ENCODE peak calls at places on chromosome 13, in eight cellular contexts. N, P, V, H, A, M, B and F are unnamed samples.

GRCh38 chr13:51760592-51760991 is 43.4 kb downstream of the DHRS12 start:
- DNase-seq in N (no peak), P (no peak), V (no peak), H (no peak), A (no peak), M (no peak), B (no peak), F (no peak)

GRCh38 chr13:77511552-77511951 is 24.0 kb upstream of the SCEL start:
- DNase-seq in N (no peak), P (peak), V (no peak), H (no peak), A (no peak), M (no peak), B (no peak), F (no peak)

GRCh38 chr13:76812971-76813691 is 73.1 kb downstream of the KCTD12 start:
- DNase-seq in N (peak), P (peak), V (no peak), H (no peak), A (peak), M (peak), B (no peak), F (no peak)

GRCh38 chr13:103839460-103839859 is 773.2 kb upstream of the SLC10A2 start:
- DNase-seq in N (no peak), P (no peak), V (no peak), H (no peak), A (no peak), M (no peak), B (no peak), F (no peak)

GRCh38 chr13:34048652-34049051 is 230.7 kb downstream of the RFC3 start:
- DNase-seq in N (no peak), P (no peak), V (no peak), H (no peak), A (no peak), M (no peak), B (no peak), F (no peak)

GRCh38 chr13:74128171-74128767 is 5.9 kb downstream of the KLF12 start:
- DNase-seq in N (no peak), P (peak), V (no peak), H (no peak), A (no peak), M (no peak), B (no peak), F (no peak)

GRCh38 chr13:21800847-21801616 is 130.2 kb downstream of the FGF9 start:
- DNase-seq in N (no peak), P (no peak), V (no peak), H (no peak), A (no peak), M (no peak), B (no peak), F (no peak)

GRCh38 chr13:95385808-95386207 is 84.6 kb upstream of the ABCC4 start:
- DNase-seq in N (no peak), P (no peak), V (no peak), H (no peak), A (no peak), M (no peak), B (no peak), F (no peak)

GRCh38 chr13:52374389-52374788 is 31.6 kb downstream of the THSD1 start:
- DNase-seq in N (no peak), P (peak), V (no peak), H (no peak), A (no peak), M (no peak), B (no peak), F (no peak)

GRCh38 chr13:45413826-45414312 is 4.3 kb downstream of the SLC25A30 start:
- DNase-seq in N (no peak), P (peak), V (no peak), H (no peak), A (no peak), M (no peak), B (no peak), F (no peak)

GRCh38 chr13:23681253-23681652 is 111.0 kb downstream of the TNFRSF19 start:
- DNase-seq in N (no peak), P (no peak), V (no peak), H (no peak), A (no peak), M (no peak), B (no peak), F (no peak)

GRCh38 chr13:41224113-41225110 is 30.0 kb upstream of the KBTBD7 start:
- DNase-seq in N (no peak), P (no peak), V (no peak), H (no peak), A (no peak), M (no peak), B (no peak), F (no peak)

DNA sequence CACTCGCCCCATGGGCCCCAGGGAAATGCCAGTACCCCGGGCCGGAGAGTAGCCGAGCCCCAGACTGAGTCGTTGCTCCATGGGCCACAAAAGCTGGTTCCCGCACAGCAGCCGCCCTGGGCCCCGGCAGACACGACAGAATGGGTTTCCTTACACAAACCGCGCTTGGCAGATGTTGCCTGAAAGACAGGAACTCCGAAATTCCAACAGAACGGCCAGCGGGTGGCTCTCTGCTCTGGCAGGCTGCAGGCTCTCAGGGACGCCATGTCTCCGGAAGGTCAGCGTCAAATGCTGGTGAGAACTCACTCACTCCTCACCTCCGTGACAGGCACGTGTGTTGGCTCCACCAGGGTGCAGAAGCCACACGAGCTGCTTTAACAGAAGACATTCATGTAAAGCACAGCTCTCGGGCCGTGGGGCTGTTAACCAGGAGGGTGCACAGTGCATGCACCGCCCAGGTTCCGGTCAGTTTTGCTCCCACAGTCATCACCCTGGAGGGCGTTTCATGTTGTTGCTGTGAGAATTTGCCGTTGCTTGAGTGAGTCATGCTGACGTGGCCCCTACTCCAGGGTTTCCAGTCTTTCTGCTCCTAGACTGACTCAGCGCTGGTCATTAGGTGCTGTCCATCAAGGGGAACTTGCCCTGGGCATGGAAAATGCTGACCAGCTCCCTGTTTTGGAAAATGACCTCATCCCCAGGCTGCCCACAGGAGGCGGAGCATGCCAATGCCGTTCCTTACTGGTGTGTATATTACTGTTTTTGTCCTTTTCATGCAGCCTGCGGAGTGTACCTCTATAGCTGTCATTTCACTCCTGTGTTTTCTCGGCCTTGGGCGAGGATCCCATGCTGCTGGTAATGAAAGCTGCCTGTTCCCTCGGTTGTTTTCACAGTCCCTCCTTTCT is 44.8 kb downstream of the ANKRD10 start:
- DNase-seq in N (peak), P (peak), V (peak), H (peak), A (peak), M (peak), B (peak), F (peak)
- TF ChIP-seq POLR2A in N (peak), P (no peak), V (peak), H (no peak), A (no peak), M (no peak), B (no peak), F (no peak)

DNA sequence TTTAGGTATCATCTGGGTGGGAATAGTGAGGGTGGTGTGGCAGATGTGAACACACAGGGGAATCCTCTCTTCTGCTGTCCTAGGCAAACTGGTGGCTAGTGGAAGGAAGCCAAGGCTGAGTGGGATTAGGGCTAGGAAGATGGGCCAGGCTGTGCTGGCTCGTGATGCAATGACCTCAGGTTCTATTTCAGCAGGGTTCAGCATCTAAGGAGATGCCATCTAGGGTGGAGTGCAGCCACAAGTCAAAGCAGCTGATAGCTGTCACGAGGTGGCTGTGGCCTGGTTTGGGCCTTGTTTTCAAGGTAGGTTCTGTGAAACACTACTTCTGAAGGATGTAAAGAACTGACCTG is 21.6 kb downstream of the ARL11 start:
- DNase-seq in N (no peak), P (no peak), V (no peak), H (no peak), A (no peak), M (no peak), B (no peak), F (no peak)
- TF ChIP-seq POLR2A in N (no peak), P (no peak), V (no peak), H (no peak), A (no peak), M (no peak), B (no peak), F (no peak)

GRCh38 chr13:99565478-99566124 is 64.3 kb downstream of the TM9SF2 start:
- DNase-seq in N (no peak), P (no peak), V (no peak), H (no peak), A (no peak), M (no peak), B (no peak), F (no peak)
- TF ChIP-seq POLR2A in N (no peak), P (no peak), V (no peak), H (no peak), A (no peak), M (no peak), B (no peak), F (no peak)

GRCh38 chr13:20526664-20527063 is 1.0 kb upstream of the CRYL1 start:
- DNase-seq in N (no peak), P (peak), V (no peak), H (no peak), A (no peak), M (no peak), B (no peak), F (no peak)

GRCh38 chr13:20525144-20525600 is 485 bp downstream of the CRYL1 start:
- DNase-seq in N (peak), P (peak), V (no peak), H (peak), A (peak), M (no peak), B (peak), F (peak)

GRCh38 chr13:20528451-20528850 is 2.8 kb upstream of the CRYL1 start:
- DNase-seq in N (no peak), P (no peak), V (no peak), H (no peak), A (no peak), M (no peak), B (no peak), F (no peak)

GRCh38 chr13:20521388-20521787 is 4.3 kb downstream of the CRYL1 start:
- DNase-seq in N (no peak), P (no peak), V (no peak), H (no peak), A (no peak), M (no peak), B (no peak), F (no peak)

DNA sequence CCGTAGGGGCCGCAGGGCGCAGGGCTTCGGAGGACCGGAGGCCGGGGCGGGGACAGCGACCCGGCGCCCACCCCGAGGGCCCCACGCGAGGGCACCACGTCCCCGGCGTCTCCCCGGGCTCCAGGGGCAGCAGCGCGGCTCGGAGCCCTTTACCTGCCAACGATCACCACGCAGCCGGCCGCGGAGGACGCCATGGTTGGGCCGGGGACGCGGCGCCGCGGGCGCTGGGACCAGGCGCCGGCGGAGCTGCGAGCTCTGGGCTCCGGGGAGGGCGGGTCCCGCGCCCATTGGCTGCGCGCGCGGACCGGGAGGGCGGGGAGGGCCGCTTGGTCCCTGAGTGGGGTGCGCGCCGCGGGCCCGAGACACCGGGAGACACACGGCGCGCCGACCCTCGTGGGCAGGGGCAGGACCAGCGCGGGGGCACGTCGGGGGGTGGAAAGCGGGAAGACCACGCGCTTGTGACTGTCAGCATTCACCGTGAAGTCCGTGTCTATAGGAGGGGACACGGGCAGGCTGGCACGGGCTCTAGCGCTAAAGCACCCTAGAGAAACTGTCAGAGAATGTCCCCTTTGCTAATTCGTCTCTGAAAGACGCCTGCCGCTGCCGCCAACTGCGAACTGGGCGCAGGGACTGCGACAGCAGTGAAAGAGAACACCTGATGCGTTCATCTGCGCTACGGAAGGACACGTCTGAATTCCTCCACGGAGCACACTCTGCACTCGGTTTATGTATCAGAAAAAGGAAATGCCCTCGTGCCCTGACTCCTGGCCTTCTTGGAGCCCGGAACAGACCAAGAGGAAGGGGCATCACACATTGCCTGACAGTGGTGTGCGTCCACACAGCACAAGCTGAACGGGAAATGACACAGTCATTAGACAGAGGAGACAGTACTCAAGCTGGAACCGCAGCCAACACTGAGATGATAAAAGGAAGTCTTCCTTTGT is at the start of gene CRYL1:
- DNase-seq in N (peak), P (peak), V (no peak), H (peak), A (peak), M (peak), B (peak), F (peak)
- TF ChIP-seq POLR2A in N (peak), P (peak), V (peak), H (peak), A (peak), M (no peak), B (no peak), F (no peak)

DNA sequence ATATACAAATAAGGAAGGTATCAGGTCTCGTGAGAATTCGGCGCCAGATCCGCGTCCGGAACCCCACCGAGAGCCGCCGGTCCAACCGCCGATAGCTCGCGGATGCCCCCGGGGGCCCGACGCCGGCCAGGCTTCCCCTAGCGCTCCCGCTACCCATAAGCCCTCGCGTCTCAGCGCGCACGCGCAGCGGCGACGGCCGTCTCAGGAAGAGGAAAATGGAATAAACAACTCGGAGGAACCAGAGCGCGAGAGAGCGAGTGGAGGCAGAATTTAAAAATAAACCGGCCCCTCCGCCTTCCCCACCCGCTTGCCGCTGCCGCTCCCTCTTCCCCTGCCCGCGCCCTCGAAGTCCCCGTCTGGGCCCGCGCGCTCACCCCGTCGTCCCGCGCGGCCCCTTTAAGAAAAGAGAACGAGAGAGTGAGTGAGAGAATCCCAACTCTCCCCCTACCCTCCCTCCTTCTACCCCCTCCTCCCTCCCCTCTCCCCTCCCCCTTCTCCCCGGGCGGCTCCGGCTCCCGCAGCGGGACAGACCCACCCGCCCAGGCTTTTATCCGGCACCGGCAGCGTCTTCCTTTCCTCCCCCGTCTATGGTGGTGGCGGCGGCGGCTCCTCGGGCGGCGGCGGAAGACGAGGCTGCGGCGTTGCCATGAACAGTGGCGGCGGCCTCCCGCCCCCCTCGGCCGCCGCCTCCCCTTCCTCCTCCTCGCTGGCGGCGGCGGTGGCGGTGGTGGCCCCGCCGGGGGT is at the start of gene PAN3:
- DNase-seq in N (peak), P (peak), V (peak), H (peak), A (peak), M (peak), B (peak), F (peak)
- TF ChIP-seq POLR2A in N (peak), P (peak), V (peak), H (peak), A (peak), M (no peak), B (no peak), F (no peak)

GRCh38 chr13:110615005-110615321 is 382 bp upstream of the NAXD start:
- DNase-seq in N (no peak), P (no peak), V (no peak), H (no peak), A (no peak), M (no peak), B (no peak), F (no peak)

GRCh38 chr13:110615322-110616102 is at the start of gene NAXD:
- DNase-seq in N (peak), P (peak), V (peak), H (peak), A (peak), M (peak), B (peak), F (peak)

GRCh38 chr13:110618167-110618566 is 2.8 kb downstream of the NAXD start:
- DNase-seq in N (no peak), P (no peak), V (no peak), H (no peak), A (no peak), M (no peak), B (no peak), F (no peak)

GRCh38 chr13:110617326-110618072 is 2.2 kb downstream of the NAXD start:
- DNase-seq in N (peak), P (peak), V (no peak), H (no peak), A (peak), M (no peak), B (peak), F (no peak)

GRCh38 chr13:110616103-110617101 is 1.1 kb downstream of the NAXD start:
- DNase-seq in N (peak), P (peak), V (peak), H (peak), A (no peak), M (peak), B (peak), F (peak)
- TF ChIP-seq POLR2A in N (peak), P (no peak), V (no peak), H (no peak), A (no peak), M (no peak), B (no peak), F (no peak)

GRCh38 chr13:29254971-29255370 is 340.5 kb downstream of the SLC7A1 start:
- DNase-seq in N (no peak), P (no peak), V (no peak), H (no peak), A (no peak), M (no peak), B (no peak), F (no peak)
- TF ChIP-seq POLR2A in N (no peak), P (no peak), V (no peak), H (no peak), A (no peak), M (no peak), B (no peak), F (no peak)

DNA sequence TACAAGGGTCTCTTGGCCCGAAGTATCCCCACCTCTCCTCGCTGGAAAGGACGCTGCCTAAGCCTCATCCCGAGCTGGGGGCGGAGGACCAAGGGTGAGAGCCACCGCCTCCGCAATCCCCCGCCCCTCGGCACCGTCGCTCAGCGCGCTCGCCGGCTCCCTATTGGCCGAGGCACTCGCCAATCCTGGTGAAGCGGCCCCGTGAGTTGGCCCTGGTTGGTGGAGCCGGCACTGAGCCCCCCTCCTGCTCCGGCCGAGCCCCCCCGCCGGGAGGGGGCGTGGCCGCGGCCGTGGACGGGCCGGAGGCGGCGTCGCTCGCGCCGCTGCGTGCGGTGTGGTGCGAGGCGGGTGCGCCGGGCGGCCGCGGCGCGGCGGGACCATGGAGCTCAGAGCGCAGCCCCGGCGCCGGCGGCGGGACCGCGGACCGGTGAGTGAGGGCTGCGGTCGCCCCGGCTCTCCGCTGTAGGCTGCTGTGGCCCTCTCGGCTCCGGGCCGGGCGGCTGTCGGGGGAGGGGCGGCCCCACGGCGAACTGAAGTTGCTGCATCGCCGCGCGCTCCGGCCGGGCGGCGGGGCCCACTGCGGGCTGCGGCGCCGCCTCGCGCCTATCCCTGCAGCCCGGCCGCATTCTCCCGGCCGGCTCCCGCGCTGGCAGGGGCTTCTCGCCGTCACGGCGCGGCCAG is at the start of gene WASF3:
- DNase-seq in N (peak), P (peak), V (peak), H (peak), A (peak), M (peak), B (peak), F (peak)
- TF ChIP-seq POLR2A in N (peak), P (peak), V (no peak), H (no peak), A (peak), M (no peak), B (no peak), F (no peak)

DNA sequence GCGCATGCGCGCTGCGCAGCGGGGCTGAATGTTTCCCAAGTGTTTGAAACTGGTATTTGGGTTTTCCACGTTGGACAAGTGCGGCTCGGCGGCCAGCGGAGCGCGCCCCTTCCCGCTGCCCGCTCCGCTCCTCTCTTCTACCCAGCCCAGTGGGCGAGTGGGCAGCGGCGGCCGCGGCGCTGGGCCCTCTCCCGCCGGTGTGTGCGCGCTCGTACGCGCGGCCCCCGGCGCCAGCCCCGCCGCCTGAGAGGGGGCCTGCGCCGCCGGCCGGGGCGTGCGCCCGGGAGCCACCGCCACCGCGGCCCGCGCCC is at the start of gene ING1:
- DNase-seq in N (no peak), P (no peak), V (no peak), H (no peak), A (no peak), M (no peak), B (no peak), F (no peak)
- TF ChIP-seq POLR2A in N (no peak), P (no peak), V (no peak), H (no peak), A (no peak), M (no peak), B (no peak), F (no peak)